ENCODE peak calls at places on chromosomes 13 and 19, in nine cellular contexts. J, P, L, Q, X, Y, B, M and K are unnamed samples.

GRCh38 chr13:42893346-42893745 is 98.7 kb downstream of the EPSTI1 start:
- DNase-seq in J (no peak), P (no peak), L (no peak), Q (no peak), X (no peak), Y (no peak), B (no peak), M (no peak), K (no peak)

GRCh38 chr13:34247596-34247995 is 429.6 kb downstream of the RFC3 start:
- DNase-seq in J (no peak), P (no peak), L (no peak), Q (no peak), X (no peak), Y (no peak), B (no peak), M (no peak), K (no peak)

GRCh38 chr13:100511422-100511821 is 77.2 kb downstream of the GGACT start:
- DNase-seq in J (no peak), P (no peak), L (no peak), Q (no peak), X (no peak), Y (no peak), B (no peak), M (no peak), K (no peak)

GRCh38 chr13:69204620-69205019 is 903.0 kb upstream of the ATXN8OS start:
- DNase-seq in J (no peak), P (no peak), L (no peak), Q (no peak), X (no peak), Y (no peak), B (no peak), M (no peak), K (no peak)

GRCh38 chr13:51317262-51317661 is 22.2 kb upstream of the SERPINE3 start:
- DNase-seq in J (no peak), P (no peak), L (no peak), Q (no peak), X (no peak), Y (no peak), B (no peak), M (no peak), K (no peak)

GRCh38 chr13:103157434-103158145 is 91.4 kb upstream of the SLC10A2 start:
- DNase-seq in J (no peak), P (no peak), L (no peak), Q (no peak), X (no peak), Y (no peak), B (no peak), M (no peak), K (no peak)

GRCh38 chr13:104382941-104383340 is 1316.7 kb upstream of the SLC10A2 start:
- DNase-seq in J (no peak), P (no peak), L (no peak), Q (no peak), X (no peak), Y (no peak), B (no peak), M (no peak), K (no peak)

GRCh38 chr19:23766951-23767350 is 8.3 kb upstream of the ZNF681 start:
- DNase-seq in J (no peak), P (no peak), L (no peak), Q (no peak), X (no peak), Y (no peak), B (no peak), M (no peak), K (no peak)

GRCh38 chr13:80341771-80342271 is 895 bp upstream of the SPRY2 start:
- DNase-seq in J (no peak), P (peak), L (no peak), Q (peak), X (peak), Y (peak), B (no peak), M (peak), K (no peak)

GRCh38 chr13:85665286-85665685 is 133.9 kb downstream of the SLITRK6 start:
- DNase-seq in J (no peak), P (no peak), L (no peak), Q (no peak), X (no peak), Y (no peak), B (no peak), M (no peak), K (no peak)

GRCh38 chr19:34667349-34668076 is 9.4 kb downstream of the SCGB2B2 start:
- DNase-seq in J (no peak), P (no peak), L (no peak), Q (no peak), X (no peak), Y (no peak), B (no peak), M (no peak), K (no peak)

GRCh38 chr19:6414033-6414643 is 10.5 kb downstream of the KHSRP start:
- DNase-seq in J (no peak), P (no peak), L (no peak), Q (peak), X (no peak), Y (peak), B (no peak), M (no peak), K (no peak)

GRCh38 chr19:4969772-4970531 is 1.0 kb downstream of the KDM4B start:
- DNase-seq in J (peak), P (no peak), L (no peak), Q (no peak), X (no peak), Y (peak), B (no peak), M (peak), K (peak)

GRCh38 chr13:47413112-47413511 is 516.3 kb upstream of the HTR2A start:
- DNase-seq in J (no peak), P (no peak), L (no peak), Q (no peak), X (no peak), Y (no peak), B (no peak), M (no peak), K (no peak)

GRCh38 chr19:35150445-35150844 is 4.1 kb upstream of the FXYD5 start:
- DNase-seq in J (no peak), P (no peak), L (no peak), Q (no peak), X (no peak), Y (no peak), B (no peak), M (no peak), K (no peak)

GRCh38 chr13:22126433-22127021 is 455.7 kb downstream of the FGF9 start:
- DNase-seq in J (no peak), P (no peak), L (no peak), Q (no peak), X (no peak), Y (peak), B (no peak), M (no peak), K (no peak)

GRCh38 chr19:5624741-5625140 is 1.9 kb downstream of the SAFB start:
- DNase-seq in J (no peak), P (no peak), L (no peak), Q (no peak), X (no peak), Y (no peak), B (no peak), M (no peak), K (no peak)

GRCh38 chr13:91882918-91883317 is 484.5 kb downstream of the GPC5 start:
- DNase-seq in J (no peak), P (no peak), L (no peak), Q (no peak), X (no peak), Y (no peak), B (no peak), M (no peak), K (no peak)

GRCh38 chr19:1651061-1651547 is 1.3 kb downstream of the TCF3 start:
- DNase-seq in J (peak), P (peak), L (no peak), Q (no peak), X (no peak), Y (peak), B (peak), M (peak), K (peak)

GRCh38 chr13:99505814-99506269 is 4.6 kb downstream of the TM9SF2 start:
- DNase-seq in J (no peak), P (no peak), L (no peak), Q (no peak), X (no peak), Y (no peak), B (no peak), M (no peak), K (no peak)

GRCh38 chr19:18603255-18603957 is 3.2 kb downstream of the CRLF1 start:
- DNase-seq in J (no peak), P (peak), L (no peak), Q (peak), X (no peak), Y (peak), B (no peak), M (no peak), K (peak)

GRCh38 chr19:18194554-18195238 is 1.7 kb downstream of the MPV17L2 start:
- DNase-seq in J (peak), P (peak), L (no peak), Q (peak), X (no peak), Y (no peak), B (no peak), M (peak), K (peak)

GRCh38 chr19:7676376-7676775 is 514 bp upstream of the MCEMP1 start:
- DNase-seq in J (no peak), P (no peak), L (no peak), Q (no peak), X (no peak), Y (no peak), B (no peak), M (no peak), K (no peak)

GRCh38 chr13:110294146-110294545 is 12.8 kb downstream of the COL4A1 start:
- DNase-seq in J (no peak), P (no peak), L (no peak), Q (no peak), X (no peak), Y (no peak), B (no peak), M (no peak), K (no peak)

GRCh38 chr13:30585748-30586262 is 31.9 kb upstream of the USPL1 start:
- DNase-seq in J (no peak), P (no peak), L (no peak), Q (no peak), X (no peak), Y (no peak), B (no peak), M (no peak), K (no peak)

GRCh38 chr13:114128348-114128623 is 4.1 kb downstream of the RASA3 start:
- DNase-seq in J (no peak), P (no peak), L (no peak), Q (no peak), X (no peak), Y (no peak), B (no peak), M (no peak), K (no peak)

GRCh38 chr19:1210227-1210538 is 4.6 kb downstream of the STK11 start:
- DNase-seq in J (no peak), P (no peak), L (no peak), Q (no peak), X (peak), Y (no peak), B (no peak), M (no peak), K (no peak)